ENCODE peak calls at places on chromosomes 3 and 15, in nine cellular contexts. One of them, this sample, is unnamed.

GRCh38 chr3:100269410-100270217 is 8.8 kb downstream of the TBC1D23 start:
- DNase-seq in activated CD4-positive, alpha-beta T cell treated with anti-CD3 and anti-CD28 coated beads for 36 hours: peak
- DNase-seq in amygdala: no peak
- DNase-seq in IMR-90: peak
- DNase-seq in activated T-cell treated with anti-CD3 and anti-CD28 coated beads for 1 hour: no peak
- DNase-seq in GM04503: peak
- DNase-seq in iris pigment epithelial cell: peak
- DNase-seq in activated CD8-positive, alpha-beta memory T cell treated with anti-CD3 and anti-CD28 coated beads, Interleukin-2, amount 10 ng/mL, durations not matched to agents 7 days and 5 days: peak
- DNase-seq in HuH-7: no peak
- DNase-seq in this sample: peak

GRCh38 chr15:79431636-79432344 is at the start of gene MINAR1:
- DNase-seq in amygdala: no peak
- DNase-seq in HuH-7: peak
- DNase-seq in iris pigment epithelial cell: peak
- DNase-seq in activated T-cell treated with anti-CD3 and anti-CD28 coated beads for 1 hour: no peak
- DNase-seq in activated CD4-positive, alpha-beta T cell treated with anti-CD3 and anti-CD28 coated beads for 36 hours: peak
- DNase-seq in activated CD8-positive, alpha-beta memory T cell treated with anti-CD3 and anti-CD28 coated beads, Interleukin-2, amount 10 ng/mL, durations not matched to agents 7 days and 5 days: no peak
- DNase-seq in GM04503: peak
- DNase-seq in IMR-90: peak
- DNase-seq in this sample: peak

GRCh38 chr3:41907330-41908073 is 54.4 kb downstream of the ULK4 start:
- DNase-seq in GM04503: no peak
- DNase-seq in activated T-cell treated with anti-CD3 and anti-CD28 coated beads for 1 hour: no peak
- DNase-seq in activated CD8-positive, alpha-beta memory T cell treated with anti-CD3 and anti-CD28 coated beads, Interleukin-2, amount 10 ng/mL, durations not matched to agents 7 days and 5 days: no peak
- DNase-seq in amygdala: no peak
- DNase-seq in HuH-7: no peak
- DNase-seq in activated CD4-positive, alpha-beta T cell treated with anti-CD3 and anti-CD28 coated beads for 36 hours: no peak
- DNase-seq in iris pigment epithelial cell: peak
- DNase-seq in IMR-90: peak
- DNase-seq in this sample: peak

GRCh38 chr3:35944915-35945710 is 305.8 kb downstream of the ARPP21 start:
- DNase-seq in activated T-cell treated with anti-CD3 and anti-CD28 coated beads for 1 hour: no peak
- DNase-seq in amygdala: no peak
- DNase-seq in HuH-7: no peak
- DNase-seq in IMR-90: peak
- DNase-seq in activated CD8-positive, alpha-beta memory T cell treated with anti-CD3 and anti-CD28 coated beads, Interleukin-2, amount 10 ng/mL, durations not matched to agents 7 days and 5 days: no peak
- DNase-seq in GM04503: no peak
- DNase-seq in iris pigment epithelial cell: peak
- DNase-seq in activated CD4-positive, alpha-beta T cell treated with anti-CD3 and anti-CD28 coated beads for 36 hours: no peak
- DNase-seq in this sample: peak

GRCh38 chr3:143170676-143171075 is 51.1 kb downstream of the CHST2 start:
- DNase-seq in iris pigment epithelial cell: peak
- DNase-seq in GM04503: no peak
- DNase-seq in HuH-7: no peak
- DNase-seq in IMR-90: peak
- DNase-seq in amygdala: no peak
- DNase-seq in activated CD8-positive, alpha-beta memory T cell treated with anti-CD3 and anti-CD28 coated beads, Interleukin-2, amount 10 ng/mL, durations not matched to agents 7 days and 5 days: no peak
- DNase-seq in activated T-cell treated with anti-CD3 and anti-CD28 coated beads for 1 hour: no peak
- DNase-seq in activated CD4-positive, alpha-beta T cell treated with anti-CD3 and anti-CD28 coated beads for 36 hours: no peak
- DNase-seq in this sample: peak

GRCh38 chr3:135965129-135965505 is 411 bp upstream of the PPP2R3A start:
- DNase-seq in activated CD4-positive, alpha-beta T cell treated with anti-CD3 and anti-CD28 coated beads for 36 hours: no peak
- DNase-seq in iris pigment epithelial cell: peak
- DNase-seq in amygdala: no peak
- DNase-seq in HuH-7: no peak
- DNase-seq in GM04503: no peak
- DNase-seq in activated T-cell treated with anti-CD3 and anti-CD28 coated beads for 1 hour: no peak
- DNase-seq in IMR-90: peak
- DNase-seq in activated CD8-positive, alpha-beta memory T cell treated with anti-CD3 and anti-CD28 coated beads, Interleukin-2, amount 10 ng/mL, durations not matched to agents 7 days and 5 days: no peak
- DNase-seq in this sample: no peak

GRCh38 chr3:168044049-168044448 is 51.7 kb downstream of the GOLIM4 start:
- DNase-seq in activated CD4-positive, alpha-beta T cell treated with anti-CD3 and anti-CD28 coated beads for 36 hours: no peak
- DNase-seq in GM04503: no peak
- DNase-seq in activated CD8-positive, alpha-beta memory T cell treated with anti-CD3 and anti-CD28 coated beads, Interleukin-2, amount 10 ng/mL, durations not matched to agents 7 days and 5 days: no peak
- DNase-seq in iris pigment epithelial cell: no peak
- DNase-seq in activated T-cell treated with anti-CD3 and anti-CD28 coated beads for 1 hour: no peak
- DNase-seq in IMR-90: no peak
- DNase-seq in HuH-7: no peak
- DNase-seq in amygdala: no peak
- DNase-seq in this sample: no peak

GRCh38 chr3:24953060-24953771 is 458.6 kb upstream of the THRB start:
- DNase-seq in HuH-7: no peak
- DNase-seq in activated T-cell treated with anti-CD3 and anti-CD28 coated beads for 1 hour: no peak
- DNase-seq in iris pigment epithelial cell: no peak
- DNase-seq in amygdala: no peak
- DNase-seq in activated CD8-positive, alpha-beta memory T cell treated with anti-CD3 and anti-CD28 coated beads, Interleukin-2, amount 10 ng/mL, durations not matched to agents 7 days and 5 days: no peak
- DNase-seq in activated CD4-positive, alpha-beta T cell treated with anti-CD3 and anti-CD28 coated beads for 36 hours: no peak
- DNase-seq in GM04503: no peak
- DNase-seq in IMR-90: no peak
- DNase-seq in this sample: no peak

GRCh38 chr3:43909149-43909548 is 218.4 kb downstream of the ABHD5 start:
- DNase-seq in activated T-cell treated with anti-CD3 and anti-CD28 coated beads for 1 hour: no peak
- DNase-seq in activated CD4-positive, alpha-beta T cell treated with anti-CD3 and anti-CD28 coated beads for 36 hours: no peak
- DNase-seq in activated CD8-positive, alpha-beta memory T cell treated with anti-CD3 and anti-CD28 coated beads, Interleukin-2, amount 10 ng/mL, durations not matched to agents 7 days and 5 days: no peak
- DNase-seq in IMR-90: peak
- DNase-seq in HuH-7: no peak
- DNase-seq in iris pigment epithelial cell: no peak
- DNase-seq in GM04503: no peak
- DNase-seq in amygdala: no peak
- DNase-seq in this sample: no peak

GRCh38 chr3:133812872-133813271 is 7.3 kb downstream of the SRPRB start:
- DNase-seq in activated CD4-positive, alpha-beta T cell treated with anti-CD3 and anti-CD28 coated beads for 36 hours: no peak
- DNase-seq in IMR-90: peak
- DNase-seq in activated CD8-positive, alpha-beta memory T cell treated with anti-CD3 and anti-CD28 coated beads, Interleukin-2, amount 10 ng/mL, durations not matched to agents 7 days and 5 days: no peak
- DNase-seq in activated T-cell treated with anti-CD3 and anti-CD28 coated beads for 1 hour: no peak
- DNase-seq in HuH-7: no peak
- DNase-seq in GM04503: peak
- DNase-seq in amygdala: no peak
- DNase-seq in iris pigment epithelial cell: no peak
- DNase-seq in this sample: no peak

GRCh38 chr3:147886889-147887288 is 477.7 kb downstream of the ZIC1 start:
- DNase-seq in activated CD4-positive, alpha-beta T cell treated with anti-CD3 and anti-CD28 coated beads for 36 hours: no peak
- DNase-seq in IMR-90: no peak
- DNase-seq in activated CD8-positive, alpha-beta memory T cell treated with anti-CD3 and anti-CD28 coated beads, Interleukin-2, amount 10 ng/mL, durations not matched to agents 7 days and 5 days: no peak
- DNase-seq in amygdala: no peak
- DNase-seq in HuH-7: no peak
- DNase-seq in GM04503: no peak
- DNase-seq in iris pigment epithelial cell: no peak
- DNase-seq in activated T-cell treated with anti-CD3 and anti-CD28 coated beads for 1 hour: no peak
- DNase-seq in this sample: no peak

GRCh38 chr15:42129364-42129763 is 27.1 kb downstream of the PLA2G4F start:
- DNase-seq in IMR-90: no peak
- DNase-seq in HuH-7: no peak
- DNase-seq in GM04503: no peak
- DNase-seq in iris pigment epithelial cell: no peak
- DNase-seq in activated T-cell treated with anti-CD3 and anti-CD28 coated beads for 1 hour: no peak
- DNase-seq in activated CD8-positive, alpha-beta memory T cell treated with anti-CD3 and anti-CD28 coated beads, Interleukin-2, amount 10 ng/mL, durations not matched to agents 7 days and 5 days: no peak
- DNase-seq in activated CD4-positive, alpha-beta T cell treated with anti-CD3 and anti-CD28 coated beads for 36 hours: no peak
- DNase-seq in amygdala: no peak
- DNase-seq in this sample: no peak

GRCh38 chr15:95422255-95422654 is 908.2 kb upstream of the NR2F2 start:
- DNase-seq in activated CD4-positive, alpha-beta T cell treated with anti-CD3 and anti-CD28 coated beads for 36 hours: no peak
- DNase-seq in amygdala: no peak
- DNase-seq in IMR-90: no peak
- DNase-seq in activated T-cell treated with anti-CD3 and anti-CD28 coated beads for 1 hour: no peak
- DNase-seq in iris pigment epithelial cell: no peak
- DNase-seq in activated CD8-positive, alpha-beta memory T cell treated with anti-CD3 and anti-CD28 coated beads, Interleukin-2, amount 10 ng/mL, durations not matched to agents 7 days and 5 days: no peak
- DNase-seq in GM04503: no peak
- DNase-seq in HuH-7: no peak
- DNase-seq in this sample: no peak

GRCh38 chr15:92061511-92062200 is 208.1 kb downstream of the SLCO3A1 start:
- DNase-seq in activated T-cell treated with anti-CD3 and anti-CD28 coated beads for 1 hour: no peak
- DNase-seq in activated CD8-positive, alpha-beta memory T cell treated with anti-CD3 and anti-CD28 coated beads, Interleukin-2, amount 10 ng/mL, durations not matched to agents 7 days and 5 days: no peak
- DNase-seq in IMR-90: no peak
- DNase-seq in GM04503: no peak
- DNase-seq in activated CD4-positive, alpha-beta T cell treated with anti-CD3 and anti-CD28 coated beads for 36 hours: no peak
- DNase-seq in amygdala: no peak
- DNase-seq in HuH-7: no peak
- DNase-seq in iris pigment epithelial cell: no peak
- DNase-seq in this sample: no peak

GRCh38 chr3:105806361-105806760 is 62.5 kb downstream of the CBLB start:
- DNase-seq in amygdala: no peak
- DNase-seq in iris pigment epithelial cell: peak
- DNase-seq in activated T-cell treated with anti-CD3 and anti-CD28 coated beads for 1 hour: no peak
- DNase-seq in activated CD8-positive, alpha-beta memory T cell treated with anti-CD3 and anti-CD28 coated beads, Interleukin-2, amount 10 ng/mL, durations not matched to agents 7 days and 5 days: no peak
- DNase-seq in IMR-90: peak
- DNase-seq in activated CD4-positive, alpha-beta T cell treated with anti-CD3 and anti-CD28 coated beads for 36 hours: no peak
- DNase-seq in HuH-7: no peak
- DNase-seq in GM04503: no peak
- DNase-seq in this sample: peak

GRCh38 chr15:98678484-98678883 is 30.1 kb downstream of the IGF1R start:
- DNase-seq in IMR-90: no peak
- DNase-seq in amygdala: no peak
- DNase-seq in GM04503: no peak
- DNase-seq in activated CD8-positive, alpha-beta memory T cell treated with anti-CD3 and anti-CD28 coated beads, Interleukin-2, amount 10 ng/mL, durations not matched to agents 7 days and 5 days: no peak
- DNase-seq in activated CD4-positive, alpha-beta T cell treated with anti-CD3 and anti-CD28 coated beads for 36 hours: no peak
- DNase-seq in iris pigment epithelial cell: no peak
- DNase-seq in HuH-7: no peak
- DNase-seq in activated T-cell treated with anti-CD3 and anti-CD28 coated beads for 1 hour: no peak
- DNase-seq in this sample: no peak

GRCh38 chr15:51861557-51862350 is 32.3 kb downstream of the TMOD3 start:
- DNase-seq in iris pigment epithelial cell: no peak
- DNase-seq in activated CD8-positive, alpha-beta memory T cell treated with anti-CD3 and anti-CD28 coated beads, Interleukin-2, amount 10 ng/mL, durations not matched to agents 7 days and 5 days: peak
- DNase-seq in activated T-cell treated with anti-CD3 and anti-CD28 coated beads for 1 hour: peak
- DNase-seq in amygdala: no peak
- DNase-seq in IMR-90: no peak
- DNase-seq in HuH-7: no peak
- DNase-seq in activated CD4-positive, alpha-beta T cell treated with anti-CD3 and anti-CD28 coated beads for 36 hours: peak
- DNase-seq in GM04503: no peak
- DNase-seq in this sample: no peak

GRCh38 chr3:160169139-160169830 is 55.9 kb upstream of the C3orf80 start:
- DNase-seq in activated CD8-positive, alpha-beta memory T cell treated with anti-CD3 and anti-CD28 coated beads, Interleukin-2, amount 10 ng/mL, durations not matched to agents 7 days and 5 days: no peak
- DNase-seq in HuH-7: no peak
- DNase-seq in GM04503: peak
- DNase-seq in activated CD4-positive, alpha-beta T cell treated with anti-CD3 and anti-CD28 coated beads for 36 hours: no peak
- DNase-seq in amygdala: no peak
- DNase-seq in iris pigment epithelial cell: peak
- DNase-seq in IMR-90: peak
- DNase-seq in activated T-cell treated with anti-CD3 and anti-CD28 coated beads for 1 hour: no peak
- DNase-seq in this sample: peak

GRCh38 chr3:14791343-14791945 is 27.3 kb upstream of the FGD5 start:
- DNase-seq in activated CD4-positive, alpha-beta T cell treated with anti-CD3 and anti-CD28 coated beads for 36 hours: peak
- DNase-seq in IMR-90: peak
- DNase-seq in GM04503: no peak
- DNase-seq in iris pigment epithelial cell: peak
- DNase-seq in amygdala: no peak
- DNase-seq in HuH-7: peak
- DNase-seq in activated T-cell treated with anti-CD3 and anti-CD28 coated beads for 1 hour: peak
- DNase-seq in activated CD8-positive, alpha-beta memory T cell treated with anti-CD3 and anti-CD28 coated beads, Interleukin-2, amount 10 ng/mL, durations not matched to agents 7 days and 5 days: peak
- DNase-seq in this sample: peak

GRCh38 chr3:34218706-34219105 is 420.3 kb downstream of the PDCD6IP start:
- DNase-seq in activated T-cell treated with anti-CD3 and anti-CD28 coated beads for 1 hour: no peak
- DNase-seq in activated CD8-positive, alpha-beta memory T cell treated with anti-CD3 and anti-CD28 coated beads, Interleukin-2, amount 10 ng/mL, durations not matched to agents 7 days and 5 days: no peak
- DNase-seq in IMR-90: no peak
- DNase-seq in amygdala: no peak
- DNase-seq in activated CD4-positive, alpha-beta T cell treated with anti-CD3 and anti-CD28 coated beads for 36 hours: no peak
- DNase-seq in iris pigment epithelial cell: no peak
- DNase-seq in GM04503: no peak
- DNase-seq in HuH-7: no peak
- DNase-seq in this sample: no peak

GRCh38 chr15:39213385-39213840 is 367.5 kb upstream of the THBS1 start:
- DNase-seq in activated CD8-positive, alpha-beta memory T cell treated with anti-CD3 and anti-CD28 coated beads, Interleukin-2, amount 10 ng/mL, durations not matched to agents 7 days and 5 days: no peak
- DNase-seq in iris pigment epithelial cell: peak
- DNase-seq in amygdala: no peak
- DNase-seq in HuH-7: no peak
- DNase-seq in IMR-90: peak
- DNase-seq in activated CD4-positive, alpha-beta T cell treated with anti-CD3 and anti-CD28 coated beads for 36 hours: no peak
- DNase-seq in GM04503: no peak
- DNase-seq in activated T-cell treated with anti-CD3 and anti-CD28 coated beads for 1 hour: no peak
- DNase-seq in this sample: peak

GRCh38 chr15:89899951-89900567 is 6.3 kb upstream of the AP3S2 start:
- DNase-seq in IMR-90: no peak
- DNase-seq in activated T-cell treated with anti-CD3 and anti-CD28 coated beads for 1 hour: no peak
- DNase-seq in iris pigment epithelial cell: no peak
- DNase-seq in activated CD8-positive, alpha-beta memory T cell treated with anti-CD3 and anti-CD28 coated beads, Interleukin-2, amount 10 ng/mL, durations not matched to agents 7 days and 5 days: no peak
- DNase-seq in amygdala: no peak
- DNase-seq in GM04503: no peak
- DNase-seq in activated CD4-positive, alpha-beta T cell treated with anti-CD3 and anti-CD28 coated beads for 36 hours: no peak
- DNase-seq in HuH-7: no peak
- DNase-seq in this sample: no peak

GRCh38 chr3:11560746-11561145 is 83.0 kb downstream of the VGLL4 start:
- DNase-seq in HuH-7: no peak
- DNase-seq in IMR-90: no peak
- DNase-seq in activated CD4-positive, alpha-beta T cell treated with anti-CD3 and anti-CD28 coated beads for 36 hours: no peak
- DNase-seq in GM04503: no peak
- DNase-seq in activated CD8-positive, alpha-beta memory T cell treated with anti-CD3 and anti-CD28 coated beads, Interleukin-2, amount 10 ng/mL, durations not matched to agents 7 days and 5 days: no peak
- DNase-seq in activated T-cell treated with anti-CD3 and anti-CD28 coated beads for 1 hour: no peak
- DNase-seq in amygdala: no peak
- DNase-seq in iris pigment epithelial cell: peak
- DNase-seq in this sample: no peak

GRCh38 chr3:29156071-29156715 is 124.7 kb upstream of the RBMS3 start:
- DNase-seq in activated T-cell treated with anti-CD3 and anti-CD28 coated beads for 1 hour: no peak
- DNase-seq in activated CD4-positive, alpha-beta T cell treated with anti-CD3 and anti-CD28 coated beads for 36 hours: no peak
- DNase-seq in iris pigment epithelial cell: no peak
- DNase-seq in GM04503: no peak
- DNase-seq in IMR-90: peak
- DNase-seq in activated CD8-positive, alpha-beta memory T cell treated with anti-CD3 and anti-CD28 coated beads, Interleukin-2, amount 10 ng/mL, durations not matched to agents 7 days and 5 days: no peak
- DNase-seq in HuH-7: no peak
- DNase-seq in amygdala: no peak
- DNase-seq in this sample: no peak

GRCh38 chr3:108124337-108125150 is 33.7 kb upstream of the CD47 start:
- DNase-seq in iris pigment epithelial cell: no peak
- DNase-seq in amygdala: no peak
- DNase-seq in activated T-cell treated with anti-CD3 and anti-CD28 coated beads for 1 hour: peak
- DNase-seq in activated CD8-positive, alpha-beta memory T cell treated with anti-CD3 and anti-CD28 coated beads, Interleukin-2, amount 10 ng/mL, durations not matched to agents 7 days and 5 days: peak
- DNase-seq in IMR-90: no peak
- DNase-seq in GM04503: no peak
- DNase-seq in activated CD4-positive, alpha-beta T cell treated with anti-CD3 and anti-CD28 coated beads for 36 hours: peak
- DNase-seq in HuH-7: no peak
- DNase-seq in this sample: no peak

GRCh38 chr15:28026764-28027713 is 72.1 kb downstream of the OCA2 start:
- DNase-seq in iris pigment epithelial cell: no peak
- DNase-seq in activated T-cell treated with anti-CD3 and anti-CD28 coated beads for 1 hour: no peak
- DNase-seq in activated CD8-positive, alpha-beta memory T cell treated with anti-CD3 and anti-CD28 coated beads, Interleukin-2, amount 10 ng/mL, durations not matched to agents 7 days and 5 days: no peak
- DNase-seq in HuH-7: no peak
- DNase-seq in amygdala: no peak
- DNase-seq in GM04503: no peak
- DNase-seq in IMR-90: no peak
- DNase-seq in activated CD4-positive, alpha-beta T cell treated with anti-CD3 and anti-CD28 coated beads for 36 hours: no peak
- DNase-seq in this sample: no peak

This sample was measured in ELR.